ENCODE peak calls at places on chromosomes 16 and 17, in nine cellular contexts. U is HFFc6; T is fibroblast of pulmonary artery; A is CD4-positive, alpha-beta T cell; I is AG04450; Q is heart left ventricle; Z is ovary; N is neural progenitor cell; X is BJ. P is an unnamed sample.

GRCh38 chr17:43873091-43873490 is 26.1 kb downstream of the CD300LG start:
- DNase-seq in A (no peak), X (no peak), U (no peak), N (no peak), Q (no peak), I (no peak), T (no peak), Z (no peak), P (no peak)

GRCh38 chr17:57584050-57584551 is 161.0 kb downstream of the CCDC182 start:
- DNase-seq in T (no peak), Z (no peak), N (no peak), U (peak), I (no peak), A (no peak), X (peak), Q (no peak), P (peak)

GRCh38 chr16:47060596-47060995 is 83.1 kb downstream of the NETO2 start:
- DNase-seq in I (no peak), Z (no peak), N (no peak), U (no peak), Q (no peak), A (no peak), X (no peak), T (no peak), P (no peak)

GRCh38 chr16:85174871-85175723 is 62.8 kb upstream of the CIBAR2 start:
- DNase-seq in A (no peak), I (no peak), T (peak), X (no peak), Z (no peak), U (peak), N (no peak), Q (no peak), P (no peak)

GRCh38 chr17:8189041-8189710 is 804 bp downstream of the BORCS6 start:
- DNase-seq in A (no peak), X (no peak), N (peak), Q (peak), Z (no peak), I (no peak), T (no peak), U (no peak), P (no peak)

GRCh38 chr16:67163164-67163902 is 1.2 kb upstream of the HSF4 start:
- DNase-seq in A (no peak), I (no peak), N (peak), U (no peak), T (peak), Q (peak), Z (peak), X (no peak), P (no peak)

GRCh38 chr16:3187798-3188674 is at the start of gene OR1F1:
- DNase-seq in Z (no peak), A (peak), Q (no peak), X (no peak), N (peak), I (no peak), U (peak), T (peak), P (no peak)

GRCh38 chr17:4665027-4665426 is 23.5 kb upstream of the ALOX15 start:
- DNase-seq in A (no peak), Z (no peak), X (no peak), T (no peak), U (no peak), Q (no peak), N (no peak), I (no peak), P (no peak)

GRCh38 chr17:30717290-30718098 is 107.0 kb downstream of the CRLF3 start:
- DNase-seq in I (no peak), N (no peak), Q (peak), A (no peak), X (no peak), Z (no peak), U (no peak), T (no peak), P (peak)

GRCh38 chr17:71338396-71338795 is 782.4 kb upstream of the SOX9 start:
- DNase-seq in N (no peak), A (no peak), Q (no peak), I (no peak), U (no peak), Z (no peak), T (peak), X (no peak), P (no peak)

GRCh38 chr16:85422124-85422373 is 191.1 kb upstream of the GSE1 start:
- DNase-seq in Q (peak), U (no peak), X (no peak), I (no peak), A (no peak), Z (no peak), N (no peak), T (no peak), P (no peak)

GRCh38 chr17:72318131-72318530 is 197.3 kb downstream of the SOX9 start:
- DNase-seq in I (no peak), A (no peak), N (peak), X (no peak), U (no peak), T (no peak), Z (no peak), Q (no peak), P (no peak)

GRCh38 chr16:576823-577201 is 7.0 kb downstream of the PIGQ start:
- DNase-seq in T (no peak), N (peak), U (no peak), A (no peak), Z (no peak), X (no peak), Q (no peak), I (no peak), P (no peak)

GRCh38 chr17:59752446-59752845 is 45.0 kb downstream of the VMP1 start:
- DNase-seq in U (peak), A (no peak), N (no peak), I (no peak), Q (no peak), T (no peak), X (no peak), Z (no peak), P (no peak)

GRCh38 chr16:11836653-11837244 is 14.6 kb downstream of the RSL1D1 start:
- DNase-seq in U (peak), Z (no peak), N (no peak), A (no peak), X (peak), T (peak), Q (no peak), I (no peak), P (no peak)

GRCh38 chr17:40629850-40630249 is 17.8 kb downstream of the SMARCE1 start:
- DNase-seq in X (no peak), Z (no peak), U (no peak), N (no peak), I (no peak), A (no peak), Q (no peak), T (no peak), P (no peak)

GRCh38 chr17:6480325-6480675 is 36.0 kb downstream of the PIMREG start:
- DNase-seq in I (no peak), U (no peak), Z (no peak), T (no peak), A (no peak), Q (peak), X (no peak), N (peak), P (no peak)

GRCh38 chr17:82648761-82649474 is 674 bp upstream of the WDR45B start:
- DNase-seq in Q (peak), T (no peak), N (peak), Z (peak), I (no peak), U (no peak), X (no peak), A (peak), P (no peak)

GRCh38 chr17:66138120-66138519 is 53.8 kb downstream of the CEP112 start:
- DNase-seq in I (no peak), A (no peak), U (no peak), N (no peak), X (no peak), Q (no peak), Z (no peak), T (no peak), P (no peak)

GRCh38 chr17:2892305-2892971 is 96.2 kb downstream of the RAP1GAP2 start:
- DNase-seq in A (no peak), U (peak), Q (no peak), T (peak), Z (no peak), N (no peak), I (peak), X (peak), P (no peak)

GRCh38 chr17:69860142-69860680 is 214.8 kb upstream of the KCNJ16 start:
- DNase-seq in I (no peak), U (no peak), Q (no peak), N (no peak), Z (no peak), T (no peak), A (no peak), X (no peak), P (no peak)

GRCh38 chr17:44199553-44200477 is at the start of gene ATXN7L3:
- DNase-seq in T (peak), N (peak), I (peak), Q (peak), X (peak), U (peak), Z (peak), A (peak), P (peak)

GRCh38 chr17:40122466-40122943 is 734 bp downstream of the MSL1 start:
- DNase-seq in U (peak), I (no peak), X (no peak), N (peak), Q (peak), Z (peak), T (no peak), A (no peak), P (no peak)

GRCh38 chr17:78020717-78021108 is 62.2 kb downstream of the TNRC6C start:
- DNase-seq in T (no peak), X (no peak), U (no peak), A (no peak), Q (no peak), I (no peak), Z (no peak), N (no peak), P (no peak)

GRCh38 chr16:4859900-4860255 is 12.6 kb downstream of the UBN1 start:
- DNase-seq in T (peak), X (no peak), A (no peak), N (no peak), U (no peak), Q (no peak), Z (no peak), I (no peak), P (no peak)

GRCh38 chr17:633641-634091 is 81.0 kb downstream of the VPS53 start:
- DNase-seq in X (no peak), N (peak), Z (peak), T (peak), I (no peak), Q (no peak), A (no peak), U (no peak), P (no peak)

DNA sequence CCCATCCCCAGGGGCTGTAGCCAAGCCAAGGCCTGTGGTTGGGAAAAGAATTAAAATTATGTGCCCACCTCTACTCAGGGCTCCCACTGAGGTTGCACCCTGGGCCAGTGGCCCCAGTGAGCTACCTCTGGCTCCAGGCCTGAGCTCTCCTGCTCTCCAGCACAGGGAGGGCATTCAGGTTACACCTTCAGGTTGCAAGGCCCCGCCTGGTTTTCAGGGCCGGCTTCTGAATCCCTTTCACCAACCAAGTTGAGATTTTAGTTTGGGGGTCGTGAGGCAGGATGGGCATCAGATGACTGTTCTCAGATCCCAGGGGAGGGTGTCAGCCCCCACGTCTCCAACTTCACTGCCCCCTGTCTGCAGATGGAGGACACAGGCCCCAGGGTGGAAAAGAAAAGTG is 8.0 kb upstream of the KATNB1 start:
- DNase-seq in Z (no peak), I (no peak), X (no peak), Q (no peak), T (no peak), N (no peak), U (no peak), A (no peak), P (peak)
- TF ChIP-seq CTCF in Z (no peak), I (no peak), X (no peak), Q (no peak), T (peak), N (peak), U (peak), A (no peak), P (peak)

DNA sequence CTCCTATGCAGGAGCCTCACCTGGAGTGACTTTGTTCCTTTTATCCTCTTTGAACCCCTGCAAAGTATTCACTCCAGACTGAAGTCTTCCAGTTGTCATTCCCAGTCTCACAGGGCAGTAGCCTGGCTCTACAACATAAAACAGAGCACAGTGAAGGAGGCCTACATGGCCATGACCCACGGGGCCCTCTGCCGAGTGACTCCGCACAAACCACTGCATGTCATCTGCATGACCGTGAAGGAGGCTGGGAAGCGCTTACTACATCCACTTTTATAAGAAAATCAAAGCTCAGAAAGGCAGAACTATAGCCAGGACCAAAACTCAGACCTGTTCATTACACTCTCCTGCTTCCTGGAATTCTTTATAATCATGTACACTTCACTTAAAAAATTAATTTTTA is 42.5 kb downstream of the BRD7 start:
- DNase-seq in N (no peak), T (no peak), Z (peak), I (no peak), U (no peak), X (no peak), Q (no peak), A (no peak), P (no peak)
- TF ChIP-seq CTCF in N (no peak), T (no peak), Z (no peak), I (no peak), U (no peak), X (no peak), Q (no peak), A (no peak), P (no peak)

DNA sequence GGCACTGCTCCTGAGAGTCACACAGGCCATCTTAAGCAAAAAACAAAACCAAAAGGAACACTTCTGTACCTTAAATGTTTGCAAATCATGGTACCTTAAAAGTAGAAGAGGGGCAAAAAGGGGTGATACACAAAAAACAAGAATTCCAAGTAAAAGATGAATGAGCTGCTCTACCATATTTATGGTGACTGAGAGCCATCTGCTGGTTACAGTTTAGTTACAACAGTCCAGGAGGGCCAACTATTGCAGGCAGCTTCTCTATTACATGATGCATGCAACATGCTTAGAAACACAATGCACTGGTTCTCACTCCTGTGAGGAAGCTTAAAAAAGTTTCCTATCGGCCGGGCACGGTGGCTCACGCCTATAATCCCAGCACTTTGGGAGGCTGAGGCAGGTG is 53.5 kb downstream of the STX8 start:
- DNase-seq in A (no peak), I (peak), U (peak), T (peak), X (no peak), Q (no peak), N (peak), Z (no peak), P (no peak)
- TF ChIP-seq CTCF in A (peak), I (peak), U (peak), T (peak), X (peak), Q (peak), N (peak), Z (peak), P (peak)

GRCh38 chr17:79109584-79109983 is 35.0 kb downstream of the ENGASE start:
- DNase-seq in T (no peak), Q (no peak), Z (no peak), X (no peak), A (no peak), U (no peak), I (no peak), N (peak), P (no peak)
- TF ChIP-seq CTCF in T (no peak), Q (no peak), Z (no peak), X (peak), A (no peak), U (no peak), I (no peak), N (peak), P (peak)

DNA sequence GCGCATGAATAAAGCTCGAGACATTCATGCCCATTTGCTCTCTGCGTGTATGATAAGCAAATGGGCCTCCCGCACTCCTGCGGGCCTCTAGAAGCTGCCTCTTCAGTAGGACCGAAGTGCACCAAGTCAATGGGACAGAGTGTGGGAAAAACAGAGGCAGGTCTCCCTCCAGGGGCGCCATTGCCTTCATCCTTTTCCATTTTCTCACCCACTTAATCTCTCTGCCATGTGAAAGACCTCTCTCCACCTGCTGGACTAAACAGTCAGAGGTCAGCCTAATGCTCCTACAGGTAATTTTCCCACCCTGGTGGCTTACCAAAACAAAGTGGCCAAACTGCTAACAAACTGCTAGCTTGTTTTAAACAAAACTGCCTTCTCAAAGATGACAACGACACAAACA is 210.9 kb downstream of the ZFHX3 start:
- DNase-seq in U (no peak), Q (no peak), X (no peak), Z (no peak), N (peak), A (no peak), T (no peak), I (no peak), P (no peak)
- TF ChIP-seq CTCF in U (peak), Q (no peak), X (no peak), Z (no peak), N (peak), A (no peak), T (no peak), I (no peak), P (peak)

DNA sequence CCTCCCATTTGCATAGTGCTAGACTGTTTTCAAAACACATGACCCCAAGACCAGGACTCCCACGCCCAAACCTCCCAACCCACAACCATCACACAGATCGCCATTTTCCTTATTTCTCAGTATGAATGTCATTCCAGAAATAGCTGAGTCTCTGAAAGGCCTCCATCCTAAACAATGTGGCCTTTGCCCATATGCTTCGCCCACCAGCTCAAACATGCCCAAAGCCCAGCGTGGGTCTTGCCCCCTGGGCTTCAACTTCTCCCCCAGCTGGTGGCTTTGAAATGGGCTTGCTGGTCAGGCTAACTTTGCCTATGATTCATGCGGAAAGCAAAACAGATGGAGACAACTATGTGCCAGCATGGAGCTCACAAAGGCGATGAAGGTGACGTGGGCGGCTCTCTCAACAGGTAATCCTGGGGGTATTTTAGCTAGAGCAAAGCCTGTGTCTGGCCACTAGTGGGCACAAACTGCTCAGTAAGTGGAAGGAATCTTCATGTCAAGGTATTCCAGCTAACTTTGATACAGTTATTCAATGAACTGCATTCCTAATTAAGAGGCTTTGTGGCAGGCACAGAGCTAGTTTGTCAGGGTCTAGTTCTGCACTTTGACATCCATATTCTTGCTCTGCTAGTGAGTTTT is 17.1 kb downstream of the PMP22 start:
- DNase-seq in T (no peak), I (no peak), Z (no peak), N (peak), X (no peak), A (no peak), Q (no peak), U (no peak), P (no peak)
- TF ChIP-seq CTCF in T (peak), I (peak), Z (no peak), N (peak), X (peak), A (no peak), Q (no peak), U (peak), P (peak)

P was measured in chondrocyte.